ENCODE peak calls at places on chromosome 12, in six cellular contexts. G is endothelial cell of umbilical vein, X is GM12878, I is A549, D is HepG2, T is K562. E is an unnamed sample.

GRCh38 chr12:113278141-113278540 is 56.8 kb downstream of the SLC8B1 start:
- DNase-seq in G (no peak), X (no peak), I (no peak), D (no peak), T (no peak), E (no peak)

GRCh38 chr12:43370299-43370698 is 181.7 kb downstream of the ADAMTS20 start:
- DNase-seq in G (peak), X (no peak), I (no peak), D (peak), T (no peak), E (peak)

GRCh38 chr12:15855646-15856045 is 26.5 kb upstream of the STRAP start:
- DNase-seq in G (no peak), X (no peak), I (no peak), D (no peak), T (no peak), E (no peak)

GRCh38 chr12:32821293-32822089 is 65.8 kb upstream of the YARS2 start:
- DNase-seq in G (no peak), X (no peak), I (no peak), D (no peak), T (no peak), E (no peak)

GRCh38 chr12:68972570-68972969 is 39.6 kb upstream of the CPM start:
- DNase-seq in G (no peak), X (no peak), I (no peak), D (peak), T (no peak), E (no peak)

GRCh38 chr12:69666798-69667197 is 32.3 kb downstream of the BEST3 start:
- DNase-seq in G (no peak), X (no peak), I (no peak), D (no peak), T (no peak), E (no peak)

GRCh38 chr12:13465641-13466040 is 269.1 kb downstream of the EMP1 start:
- DNase-seq in G (no peak), X (no peak), I (no peak), D (no peak), T (no peak), E (peak)

GRCh38 chr12:26188132-26188531 is 7.2 kb upstream of the SSPN start:
- DNase-seq in G (no peak), X (no peak), I (no peak), D (no peak), T (no peak), E (no peak)

GRCh38 chr12:101884174-101884573 is 6.8 kb downstream of the DRAM1 start:
- DNase-seq in G (no peak), X (no peak), I (no peak), D (no peak), T (no peak), E (no peak)

GRCh38 chr12:65495233-65495632 is 216.8 kb downstream of the MSRB3 start:
- DNase-seq in G (no peak), X (no peak), I (peak), D (peak), T (no peak), E (peak)

GRCh38 chr12:47739959-47740358 is 14.7 kb upstream of the ENDOU start:
- DNase-seq in G (no peak), X (no peak), I (no peak), D (peak), T (peak), E (no peak)

GRCh38 chr12:91523831-91524230 is 341.2 kb upstream of the DCN start:
- DNase-seq in G (no peak), X (no peak), I (no peak), D (no peak), T (no peak), E (no peak)

GRCh38 chr12:40183745-40184144 is 41.1 kb upstream of the LRRK2 start:
- DNase-seq in G (no peak), X (no peak), I (no peak), D (no peak), T (no peak), E (no peak)

GRCh38 chr12:38316391-38317129 is at the start of gene ALG10B:
- DNase-seq in G (peak), X (peak), I (peak), D (peak), T (peak), E (peak)

GRCh38 chr12:112937741-112938719 is at the start of gene OAS3:
- DNase-seq in G (peak), X (peak), I (peak), D (peak), T (peak), E (peak)

GRCh38 chr12:43285248-43285647 is 266.8 kb downstream of the ADAMTS20 start:
- DNase-seq in G (peak), X (no peak), I (no peak), D (no peak), T (no peak), E (no peak)

GRCh38 chr12:69046372-69046771 is 113.4 kb upstream of the CPM start:
- DNase-seq in G (no peak), X (no peak), I (no peak), D (peak), T (no peak), E (no peak)

GRCh38 chr12:47903927-47904646 is 707 bp downstream of the VDR start:
- DNase-seq in G (peak), X (no peak), I (peak), D (no peak), T (peak), E (peak)

GRCh38 chr12:77122236-77122635 is 56.9 kb upstream of the E2F7 start:
- DNase-seq in G (peak), X (no peak), I (no peak), D (peak), T (no peak), E (no peak)

GRCh38 chr12:51449569-51450246 is 25.1 kb downstream of the SLC4A8 start:
- DNase-seq in G (no peak), X (no peak), I (no peak), D (no peak), T (no peak), E (no peak)

GRCh38 chr12:104280703-104281458 is 22.7 kb upstream of the EID3 start:
- DNase-seq in G (peak), X (no peak), I (peak), D (peak), T (no peak), E (peak)

GRCh38 chr12:14767617-14768016 is 35.7 kb downstream of the WBP11 start:
- DNase-seq in G (no peak), X (no peak), I (no peak), D (no peak), T (no peak), E (no peak)

GRCh38 chr12:55742719-55743130 is at the start of gene GDF11:
- DNase-seq in G (peak), X (no peak), I (peak), D (peak), T (no peak), E (peak)

GRCh38 chr12:64088431-64089349 is 133.4 kb downstream of the KICS2 start:
- DNase-seq in G (peak), X (no peak), I (peak), D (peak), T (no peak), E (peak)

GRCh38 chr12:52895726-52896189 is 9.1 kb downstream of the KRT8 start:
- DNase-seq in G (no peak), X (no peak), I (no peak), D (no peak), T (no peak), E (no peak)

GRCh38 chr12:1920971-1921370 is 2.5 kb upstream of the CACNA2D4 start:
- DNase-seq in G (no peak), X (no peak), I (no peak), D (no peak), T (no peak), E (peak)

GRCh38 chr12:52121848-52122838 is 42.6 kb downstream of the SMIM41 start:
- DNase-seq in G (peak), X (no peak), I (peak), D (no peak), T (peak), E (peak)

DNA sequence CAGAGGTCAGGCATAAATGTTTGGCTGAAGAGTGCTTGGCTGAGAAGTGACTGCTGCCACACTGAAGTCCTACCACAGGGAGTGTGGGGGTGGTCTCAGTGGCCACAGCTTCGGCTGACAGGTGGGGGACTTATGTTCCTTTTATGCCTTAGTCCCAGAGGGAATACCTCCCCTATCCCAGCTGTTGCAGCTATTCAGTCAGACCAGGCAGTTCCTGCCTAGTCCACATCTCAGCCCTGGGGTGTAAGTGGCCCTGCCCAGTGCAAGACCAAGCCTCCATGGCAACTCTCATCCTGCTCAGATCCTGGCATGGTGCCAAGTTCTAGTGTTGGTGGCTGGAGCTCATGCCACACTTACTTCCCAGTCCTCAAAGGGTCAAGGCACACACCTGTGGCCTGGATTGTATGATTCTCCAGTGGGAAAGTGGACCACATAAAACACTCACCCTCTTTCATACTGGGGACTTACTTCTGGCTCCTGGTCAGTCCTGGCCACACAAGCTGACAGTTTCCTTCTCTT is 161.3 kb upstream of the CAND1 start:
- DNase-seq in G (no peak), X (no peak), I (no peak), D (no peak), T (no peak), E (no peak)
- TF ChIP-seq MAX in G (no peak), X (no peak), I (no peak), D (no peak), T (no peak), E (no peak)

GRCh38 chr12:93200291-93200917 is 177.3 kb upstream of the NUDT4 start:
- DNase-seq in G (no peak), X (peak), I (no peak), D (no peak), T (no peak), E (no peak)
- TF ChIP-seq MYC in G (no peak), X (no peak), I (no peak), D (no peak), T (no peak), E (no peak)

DNA sequence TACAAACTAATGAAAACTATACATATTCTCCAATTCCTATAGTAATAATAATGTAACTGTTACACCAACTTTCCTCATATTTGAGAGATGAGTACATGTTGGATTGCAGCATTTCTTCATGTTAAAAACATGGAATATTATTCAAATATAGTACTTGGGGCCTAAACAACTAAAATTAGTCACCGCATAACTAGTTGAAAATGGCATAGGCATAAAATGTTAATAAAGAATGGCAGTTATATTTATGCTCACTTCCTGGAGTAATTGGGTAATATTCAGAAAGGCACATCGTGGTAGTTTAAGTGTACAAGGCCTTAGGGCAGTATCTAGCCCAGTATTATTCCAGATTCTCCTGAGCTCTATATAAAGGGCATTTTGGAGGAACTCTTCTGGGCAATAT is 46.1 kb downstream of the ERGIC2 start:
- DNase-seq in G (no peak), X (no peak), I (no peak), D (no peak), T (no peak), E (no peak)
- TF ChIP-seq POLR2A in G (no peak), X (no peak), I (no peak), D (no peak), T (no peak), E (no peak)

GRCh38 chr12:120249875-120250795 is 15.4 kb downstream of the PXN start:
- DNase-seq in G (peak), X (no peak), I (no peak), D (no peak), T (no peak), E (peak)

GRCh38 chr12:120249266-120249874 is 16.2 kb downstream of the PXN start:
- DNase-seq in G (peak), X (no peak), I (no peak), D (no peak), T (no peak), E (no peak)

GRCh38 chr12:120247621-120248030 is 17.9 kb downstream of the PXN start:
- DNase-seq in G (no peak), X (no peak), I (no peak), D (no peak), T (no peak), E (no peak)

GRCh38 chr12:120254809-120255208 is 10.7 kb downstream of the PXN start:
- DNase-seq in G (peak), X (no peak), I (no peak), D (no peak), T (no peak), E (no peak)

DNA sequence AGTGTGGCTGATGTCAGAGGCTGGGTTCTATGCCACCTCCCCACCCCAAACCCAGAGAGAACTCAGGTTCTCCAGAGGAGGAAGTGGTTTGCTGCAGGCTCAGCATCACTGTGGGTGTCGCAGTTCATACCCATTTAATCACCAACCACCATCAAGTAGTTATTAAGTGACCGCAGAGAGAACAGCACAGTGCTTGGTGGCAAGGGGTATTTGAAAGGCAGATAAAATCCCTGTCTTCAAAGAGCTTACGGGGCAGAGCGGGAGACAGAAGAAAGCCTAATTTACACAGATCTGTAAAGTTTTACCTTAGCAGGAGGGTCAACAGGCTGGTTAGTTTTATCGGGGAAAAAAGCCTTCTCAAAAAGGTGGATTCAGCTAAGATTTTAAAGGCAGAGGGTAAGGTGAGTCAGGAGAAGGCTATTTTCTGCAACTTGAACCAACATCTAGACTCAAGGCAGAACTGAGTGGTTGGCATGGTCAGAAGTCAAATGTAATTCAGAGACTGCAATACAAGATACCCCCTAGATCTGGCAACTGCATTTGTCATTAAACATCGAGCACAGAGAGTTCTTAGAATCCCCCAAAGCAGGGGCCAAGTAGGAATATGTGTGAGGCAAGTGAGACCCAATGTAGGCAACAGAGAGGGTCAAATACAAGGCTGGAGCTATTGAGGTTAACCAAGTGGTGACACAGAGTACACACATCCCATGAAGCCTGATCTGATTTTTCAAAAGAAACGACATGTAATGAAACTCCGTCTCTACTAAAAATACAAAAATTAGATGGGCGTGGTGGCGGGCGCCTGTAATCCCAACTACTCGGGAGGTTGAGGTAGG is 13.2 kb downstream of the PXN start:
- DNase-seq in G (peak), X (no peak), I (no peak), D (no peak), T (no peak), E (peak)
- TF ChIP-seq MAX in G (no peak), X (no peak), I (no peak), D (no peak), T (no peak), E (no peak)

DNA sequence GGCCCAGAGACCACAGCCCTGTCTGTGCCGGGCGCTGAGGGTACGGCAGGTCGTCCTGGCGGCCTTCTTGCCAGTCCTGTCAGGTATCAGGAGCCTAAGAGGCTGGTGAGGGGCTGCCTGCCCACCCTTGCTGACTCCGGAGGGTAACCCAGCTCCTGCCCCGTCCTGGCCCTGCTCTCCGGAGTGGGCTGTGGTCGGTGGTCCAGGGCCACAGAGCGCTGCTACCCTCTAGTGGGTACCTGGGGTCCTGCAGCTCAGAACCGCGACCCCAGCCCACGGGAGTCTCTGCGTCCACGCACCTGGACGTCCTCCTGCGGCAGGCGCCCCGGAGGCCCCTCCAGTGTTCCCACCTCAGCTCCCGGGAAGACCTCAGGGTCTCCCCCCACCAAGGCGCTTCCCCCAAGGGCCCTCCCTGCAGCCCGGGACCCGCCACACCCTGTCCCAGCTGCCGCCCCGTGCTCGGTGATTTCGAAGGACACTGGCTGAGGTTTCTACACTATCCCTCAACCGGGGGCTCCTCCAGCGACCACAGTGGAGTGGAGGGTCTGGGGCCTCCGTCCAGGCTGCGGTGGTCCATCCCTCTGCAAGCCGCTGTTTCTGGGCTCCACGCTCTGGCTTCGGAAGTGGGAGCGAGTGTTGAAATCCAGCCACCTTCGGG is 75.9 kb upstream of the FBRSL1 start:
- DNase-seq in G (no peak), X (no peak), I (no peak), D (no peak), T (peak), E (peak)
- TF ChIP-seq MYC in G (no peak), X (no peak), I (no peak), D (no peak), T (no peak), E (peak)